ENCODE peak calls at places on chromosomes 16 and 17, in seven cellular contexts. H, I, K, P, C, M and T are unnamed samples. For H3K4me1, the result is how much of the 10 kb centered on the place peaks cover.

GRCh38 chr16:21526923-21527807 is 72.2 kb upstream of the METTL9 start:
- DNase-seq in H (peak), I (no peak), K (no peak), P (peak), C (no peak), M (no peak), T (no peak)

GRCh38 chr16:54334208-54334607 is 47.6 kb upstream of the IRX3 start:
- DNase-seq in H (no peak), I (no peak), K (no peak), P (no peak), C (no peak), M (no peak), T (no peak)

GRCh38 chr16:8583712-8584111 is 6.6 kb downstream of the TMEM114 start:
- DNase-seq in H (peak), I (no peak), K (no peak), P (no peak), C (no peak), M (no peak), T (no peak)

GRCh38 chr17:37824534-37825485 is 80.0 kb upstream of the HNF1B start:
- DNase-seq in H (no peak), I (no peak), K (no peak), P (peak), C (peak), M (no peak), T (no peak)

GRCh38 chr17:60664022-60664421 is 13.6 kb upstream of the BCAS3 start:
- DNase-seq in H (no peak), I (no peak), K (no peak), P (no peak), C (no peak), M (no peak), T (no peak)

GRCh38 chr16:80437707-80438106 is 103.1 kb upstream of the DYNLRB2 start:
- DNase-seq in H (no peak), I (no peak), K (no peak), P (no peak), C (no peak), M (no peak), T (no peak)

GRCh38 chr16:30829130-30830071 is 42.4 kb upstream of the ZNF629 start:
- DNase-seq in H (no peak), I (no peak), K (no peak), P (peak), C (no peak), M (no peak), T (no peak)

GRCh38 chr17:45218895-45219661 is 2.6 kb upstream of the FMNL1 start:
- DNase-seq in H (peak), I (peak), K (peak), P (peak), C (no peak), M (no peak), T (peak)

GRCh38 chr17:45225051-45225700 is 3.5 kb downstream of the FMNL1 start:
- DNase-seq in H (no peak), I (no peak), K (no peak), P (no peak), C (no peak), M (no peak), T (no peak)

GRCh38 chr17:50133028-50133768 is 3.2 kb upstream of the SAMD14 start:
- DNase-seq in H (no peak), I (no peak), K (peak), P (peak), C (no peak), M (no peak), T (no peak)

GRCh38 chr17:42345396-42346078 is 42.7 kb downstream of the STAT3 start:
- DNase-seq in H (no peak), I (no peak), K (no peak), P (no peak), C (no peak), M (no peak), T (no peak)

GRCh38 chr17:55564077-55564476 is 52.8 kb upstream of the SMIM36 start:
- DNase-seq in H (no peak), I (no peak), K (peak), P (no peak), C (no peak), M (no peak), T (no peak)

GRCh38 chr16:66588981-66589713 is 9.9 kb downstream of the CMTM2 start:
- DNase-seq in H (peak), I (peak), K (no peak), P (peak), C (no peak), M (no peak), T (no peak)

GRCh38 chr17:35080536-35080935 is 17.0 kb upstream of the RFFL start:
- DNase-seq in H (no peak), I (no peak), K (no peak), P (no peak), C (no peak), M (no peak), T (no peak)

GRCh38 chr17:4903051-4903818 is at the start of gene CHRNE:
- DNase-seq in H (peak), I (peak), K (peak), P (peak), C (no peak), M (peak), T (peak)

GRCh38 chr17:31534223-31534888 is 142.9 kb downstream of the RAB11FIP4 start:
- DNase-seq in H (no peak), I (no peak), K (no peak), P (no peak), C (no peak), M (no peak), T (no peak)

GRCh38 chr16:53530741-53531140 is 27.7 kb upstream of the AKTIP start:
- DNase-seq in H (no peak), I (no peak), K (no peak), P (no peak), C (no peak), M (no peak), T (no peak)

GRCh38 chr17:56779306-56779705 is 54.4 kb downstream of the C17orf67 start:
- DNase-seq in H (no peak), I (no peak), K (no peak), P (no peak), C (no peak), M (no peak), T (no peak)

GRCh38 chr17:50290074-50290702 is 15.9 kb downstream of the TMEM92 start:
- DNase-seq in H (no peak), I (peak), K (peak), P (no peak), C (no peak), M (peak), T (peak)

GRCh38 chr17:14731591-14731990 is 430.7 kb downstream of the HS3ST3B1 start:
- DNase-seq in H (no peak), I (no peak), K (no peak), P (no peak), C (no peak), M (no peak), T (no peak)

GRCh38 chr17:38967290-38967738 is at the start of gene FBXO47:
- DNase-seq in H (peak), I (peak), K (peak), P (peak), C (peak), M (peak), T (peak)

GRCh38 chr16:88790312-88791150 is 5.5 kb upstream of the PIEZO1 start:
- DNase-seq in H (peak), I (no peak), K (no peak), P (no peak), C (no peak), M (no peak), T (no peak)

GRCh38 chr16:20847577-20847976 is 41.2 kb downstream of the REXO5 start:
- DNase-seq in H (no peak), I (no peak), K (no peak), P (no peak), C (no peak), M (no peak), T (no peak)

GRCh38 chr17:50037321-50038107 is 18.4 kb upstream of the ITGA3 start:
- DNase-seq in H (no peak), I (peak), K (peak), P (no peak), C (no peak), M (no peak), T (peak)

GRCh38 chr17:42361781-42362186 is 26.5 kb downstream of the STAT3 start:
- DNase-seq in H (no peak), I (no peak), K (no peak), P (peak), C (no peak), M (no peak), T (no peak)

GRCh38 chr17:76585649-76586593 is at the start of gene ST6GALNAC2:
- DNase-seq in H (no peak), I (peak), K (peak), P (peak), C (no peak), M (no peak), T (peak)

GRCh38 chr16:28062261-28063046 is 1.1 kb downstream of the GSG1L start:
- DNase-seq in H (no peak), I (no peak), K (no peak), P (no peak), C (no peak), M (no peak), T (no peak)

GRCh38 chr17:59840908-59841666 is 51.7 kb downstream of the TUBD1 start:
- DNase-seq in H (peak), I (no peak), K (no peak), P (no peak), C (no peak), M (no peak), T (no peak)

GRCh38 chr16:55754056-55754455 is 78.8 kb downstream of the CES1 start:
- DNase-seq in H (no peak), I (no peak), K (no peak), P (no peak), C (no peak), M (no peak), T (no peak)
- TF ChIP-seq EP300 in H (no peak), I (no peak), K (no peak), P (no peak), C (no peak), M (no peak), T (no peak)

GRCh38 chr16:3876695-3877094 is 3.8 kb downstream of the CREBBP start:
- DNase-seq in H (no peak), I (no peak), K (no peak), P (no peak), C (no peak), M (no peak), T (no peak)
- H3K4me1 ChIP-seq in H (under half), I (under half), K (under half), P (half or more), C (under half), M (half or more), T (half or more)

GRCh38 chr17:81537343-81537855 is 9.2 kb downstream of the FSCN2 start:
- DNase-seq in H (no peak), I (no peak), K (no peak), P (no peak), C (no peak), M (no peak), T (no peak)

GRCh38 chr17:81536299-81537290 is 8.4 kb downstream of the FSCN2 start:
- DNase-seq in H (no peak), I (no peak), K (no peak), P (no peak), C (no peak), M (no peak), T (no peak)

GRCh38 chr17:81538651-81539570 is 10.7 kb downstream of the FSCN2 start:
- DNase-seq in H (no peak), I (no peak), K (no peak), P (no peak), C (no peak), M (no peak), T (no peak)

GRCh38 chr17:81539571-81539900 is 11.4 kb downstream of the FSCN2 start:
- DNase-seq in H (no peak), I (no peak), K (no peak), P (no peak), C (no peak), M (no peak), T (no peak)

DNA sequence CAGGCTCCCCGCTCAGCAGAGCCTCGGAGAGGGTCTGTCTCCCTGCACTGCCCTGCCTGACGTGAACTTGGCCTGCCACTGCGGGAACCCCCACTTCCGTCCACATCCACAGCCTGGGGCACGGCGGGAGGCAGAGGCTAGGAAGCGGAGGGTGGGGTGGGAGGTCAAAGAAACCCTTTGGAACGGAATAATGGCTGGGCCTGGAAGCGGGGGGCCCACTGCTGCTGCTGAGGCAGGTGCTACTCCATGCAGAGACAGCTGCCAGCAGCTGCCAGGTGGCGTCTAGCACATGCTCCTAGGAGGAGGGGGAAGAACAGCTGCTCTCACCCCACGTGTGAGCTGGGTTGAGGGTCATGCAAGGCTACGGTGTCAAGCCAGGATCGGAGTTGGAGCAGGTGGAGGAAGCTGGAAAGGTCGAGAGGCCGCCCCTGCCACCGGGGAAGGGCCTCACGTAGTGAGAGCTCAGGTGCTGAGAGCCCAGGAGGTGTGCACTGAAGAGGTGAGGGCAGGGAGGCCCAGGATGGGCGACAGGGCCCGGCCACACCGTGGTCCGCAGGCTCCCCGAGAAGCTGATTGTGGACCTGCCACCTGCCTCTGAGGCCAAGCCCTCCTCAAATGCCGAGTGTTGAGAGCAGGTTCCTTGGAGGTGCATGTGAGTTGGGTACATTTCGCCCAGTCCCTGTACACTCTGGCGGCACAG is 9.8 kb downstream of the FSCN2 start:
- DNase-seq in H (no peak), I (no peak), K (no peak), P (no peak), C (no peak), M (no peak), T (no peak)
- TF ChIP-seq CTCF in H (no peak), I (peak), K (no peak), P (no peak), C (no peak), M (no peak), T (peak)

GRCh38 chr17:70736375-70736957 is 567.1 kb downstream of the KCNJ2 start:
- DNase-seq in H (no peak), I (no peak), K (no peak), P (no peak), C (no peak), M (no peak), T (no peak)
- TF ChIP-seq EP300 in H (no peak), I (no peak), K (no peak), P (no peak), C (no peak), M (no peak), T (no peak)

GRCh38 chr16:73840710-73841109 is 455.9 kb upstream of the PSMD7 start:
- DNase-seq in H (no peak), I (no peak), K (no peak), P (no peak), C (no peak), M (no peak), T (no peak)
- H3K4me1 ChIP-seq in H (under half), I (under half), K (under half), P (under half), C (under half), M (under half), T (under half)